ENCODE peak calls at places on chromosomes 4 and X, in eight cellular contexts. One of them, this sample, is unnamed.

GRCh38 chr4:108168672-108169562 is at the start of gene LEF1:
- DNase-seq in ovary: no peak
- DNase-seq in tibial nerve: peak; percentile 17
- DNase-seq in upper lobe of left lung: no peak
- DNase-seq in esophagus muscularis mucosa: no peak
- DNase-seq in suprapubic skin: no peak
- DNase-seq in A549: no peak
- DNase-seq in HepG2: no peak
- DNase-seq in this sample: peak; percentile 34

GRCh38 chr4:132001542-132001941 is 1147.6 kb upstream of the PCDH10 start:
- DNase-seq in ovary: no peak
- DNase-seq in tibial nerve: no peak
- DNase-seq in upper lobe of left lung: no peak
- DNase-seq in esophagus muscularis mucosa: no peak
- DNase-seq in suprapubic skin: no peak
- DNase-seq in A549: no peak
- DNase-seq in HepG2: no peak
- DNase-seq in this sample: no peak

GRCh38 chr4:55169352-55169959 is 44.1 kb upstream of the KDR start:
- DNase-seq in ovary: no peak
- DNase-seq in tibial nerve: no peak
- DNase-seq in upper lobe of left lung: peak; percentile 42
- DNase-seq in esophagus muscularis mucosa: no peak
- DNase-seq in suprapubic skin: no peak
- DNase-seq in A549: no peak
- DNase-seq in HepG2: peak; percentile 18
- DNase-seq in this sample: peak; percentile 28

GRCh38 chr4:179398414-179398813 is 1956.2 kb upstream of the AGA start:
- DNase-seq in ovary: no peak
- DNase-seq in tibial nerve: no peak
- DNase-seq in upper lobe of left lung: no peak
- DNase-seq in esophagus muscularis mucosa: no peak
- DNase-seq in suprapubic skin: no peak
- DNase-seq in A549: no peak
- DNase-seq in HepG2: no peak
- DNase-seq in this sample: no peak

GRCh38 chrX:31333181-31333831 is 261.5 kb upstream of the FTHL17 start:
- DNase-seq in ovary: no peak
- DNase-seq in tibial nerve: no peak
- DNase-seq in upper lobe of left lung: no peak
- DNase-seq in esophagus muscularis mucosa: no peak
- DNase-seq in suprapubic skin: no peak
- DNase-seq in A549: no peak
- DNase-seq in HepG2: no peak
- DNase-seq in this sample: no peak

GRCh38 chrX:76643590-76643989 is 216.1 kb downstream of the MAGEE1 start:
- DNase-seq in ovary: no peak
- DNase-seq in tibial nerve: no peak
- DNase-seq in upper lobe of left lung: no peak
- DNase-seq in esophagus muscularis mucosa: no peak
- DNase-seq in suprapubic skin: no peak
- DNase-seq in A549: no peak
- DNase-seq in HepG2: no peak
- DNase-seq in this sample: no peak

GRCh38 chr4:7546152-7546808 is 111.5 kb upstream of the PSAPL1 start:
- DNase-seq in ovary: no peak
- DNase-seq in tibial nerve: no peak
- DNase-seq in upper lobe of left lung: no peak
- DNase-seq in esophagus muscularis mucosa: no peak
- DNase-seq in suprapubic skin: no peak
- DNase-seq in A549: no peak
- DNase-seq in HepG2: no peak
- DNase-seq in this sample: no peak

GRCh38 chr4:126753592-126753991 is 879.2 kb upstream of the INTU start:
- DNase-seq in ovary: no peak
- DNase-seq in tibial nerve: no peak
- DNase-seq in upper lobe of left lung: no peak
- DNase-seq in esophagus muscularis mucosa: no peak
- DNase-seq in suprapubic skin: no peak
- DNase-seq in A549: no peak
- DNase-seq in HepG2: no peak
- DNase-seq in this sample: no peak

GRCh38 chr4:87865288-87865687 is 32.5 kb downstream of the MEPE start:
- DNase-seq in ovary: no peak
- DNase-seq in tibial nerve: no peak
- DNase-seq in upper lobe of left lung: no peak
- DNase-seq in esophagus muscularis mucosa: no peak
- DNase-seq in suprapubic skin: no peak
- DNase-seq in A549: no peak
- DNase-seq in HepG2: peak; percentile 69
- DNase-seq in this sample: no peak

GRCh38 chrX:47264507-47265173 is 31.8 kb downstream of the USP11 start:
- DNase-seq in ovary: no peak
- DNase-seq in tibial nerve: no peak
- DNase-seq in upper lobe of left lung: no peak
- DNase-seq in esophagus muscularis mucosa: no peak
- DNase-seq in suprapubic skin: peak; percentile 11
- DNase-seq in A549: peak; percentile 25
- DNase-seq in HepG2: peak; percentile 38
- DNase-seq in this sample: no peak

GRCh38 chr4:86497980-86498379 is 96.1 kb upstream of the PTPN13 start:
- DNase-seq in ovary: no peak
- DNase-seq in tibial nerve: no peak
- DNase-seq in upper lobe of left lung: peak; percentile 38
- DNase-seq in esophagus muscularis mucosa: no peak
- DNase-seq in suprapubic skin: no peak
- DNase-seq in A549: no peak
- DNase-seq in HepG2: no peak
- DNase-seq in this sample: no peak

GRCh38 chr4:164731827-164732474 is 22.0 kb upstream of the SMIM31 start:
- DNase-seq in ovary: no peak
- DNase-seq in tibial nerve: peak; percentile 27
- DNase-seq in upper lobe of left lung: no peak
- DNase-seq in esophagus muscularis mucosa: no peak
- DNase-seq in suprapubic skin: no peak
- DNase-seq in A549: peak; percentile 25
- DNase-seq in HepG2: peak; percentile 20
- DNase-seq in this sample: peak; percentile 31

GRCh38 chrX:106039920-106040319 is 1.4 kb upstream of the SERPINA7 start:
- DNase-seq in ovary: no peak
- DNase-seq in tibial nerve: no peak
- DNase-seq in upper lobe of left lung: no peak
- DNase-seq in esophagus muscularis mucosa: no peak
- DNase-seq in suprapubic skin: no peak
- DNase-seq in A549: no peak
- DNase-seq in HepG2: peak; percentile 52
- DNase-seq in this sample: no peak

GRCh38 chr4:151324124-151324448 is 1.3 kb downstream of the SH3D19 start:
- DNase-seq in ovary: no peak
- DNase-seq in tibial nerve: no peak
- DNase-seq in upper lobe of left lung: no peak
- DNase-seq in esophagus muscularis mucosa: no peak
- DNase-seq in suprapubic skin: no peak
- DNase-seq in A549: no peak
- DNase-seq in HepG2: no peak
- DNase-seq in this sample: no peak

GRCh38 chr4:151325320-151326246 is at the start of gene SH3D19:
- DNase-seq in ovary: peak; percentile 74
- DNase-seq in tibial nerve: peak; percentile 55
- DNase-seq in upper lobe of left lung: peak; percentile 72
- DNase-seq in esophagus muscularis mucosa: peak; percentile 93
- DNase-seq in suprapubic skin: peak; percentile 85
- DNase-seq in A549: peak; percentile 61
- DNase-seq in HepG2: peak; percentile 99
- DNase-seq in this sample: peak; percentile 75

GRCh38 chr4:151322565-151322964 is 2.8 kb downstream of the SH3D19 start:
- DNase-seq in ovary: no peak
- DNase-seq in tibial nerve: no peak
- DNase-seq in upper lobe of left lung: no peak
- DNase-seq in esophagus muscularis mucosa: peak; percentile 31
- DNase-seq in suprapubic skin: no peak
- DNase-seq in A549: no peak
- DNase-seq in HepG2: no peak
- DNase-seq in this sample: no peak

GRCh38 chr4:151321586-151321985 is 3.8 kb downstream of the SH3D19 start:
- DNase-seq in ovary: no peak
- DNase-seq in tibial nerve: no peak
- DNase-seq in upper lobe of left lung: no peak
- DNase-seq in esophagus muscularis mucosa: peak; percentile 39
- DNase-seq in suprapubic skin: no peak
- DNase-seq in A549: no peak
- DNase-seq in HepG2: no peak
- DNase-seq in this sample: no peak

GRCh38 chr4:151324449-151325319 is 721 bp downstream of the SH3D19 start:
- DNase-seq in ovary: peak; percentile 57
- DNase-seq in tibial nerve: peak; percentile 17
- DNase-seq in upper lobe of left lung: peak; percentile 61
- DNase-seq in esophagus muscularis mucosa: peak; percentile 88
- DNase-seq in suprapubic skin: peak; percentile 71
- DNase-seq in A549: peak; percentile 52
- DNase-seq in HepG2: peak; percentile 99
- DNase-seq in this sample: peak; percentile 48
- TF ChIP-seq CTCF in ovary: no peak
- TF ChIP-seq CTCF in tibial nerve: no peak
- TF ChIP-seq CTCF in upper lobe of left lung: no peak
- TF ChIP-seq CTCF in esophagus muscularis mucosa: no peak
- TF ChIP-seq CTCF in suprapubic skin: no peak
- TF ChIP-seq CTCF in A549: no peak
- TF ChIP-seq CTCF in HepG2: peak; percentile 30
- TF ChIP-seq CTCF in this sample: no peak

GRCh38 chr4:117479673-117480072 is 394.3 kb upstream of the TRAM1L1 start:
- DNase-seq in ovary: no peak
- DNase-seq in tibial nerve: no peak
- DNase-seq in upper lobe of left lung: no peak
- DNase-seq in esophagus muscularis mucosa: no peak
- DNase-seq in suprapubic skin: no peak
- DNase-seq in A549: no peak
- DNase-seq in HepG2: no peak
- DNase-seq in this sample: no peak
- TF ChIP-seq EP300 in ovary: no peak
- TF ChIP-seq EP300 in tibial nerve: no peak
- TF ChIP-seq EP300 in upper lobe of left lung: no peak
- TF ChIP-seq EP300 in esophagus muscularis mucosa: no peak
- TF ChIP-seq EP300 in suprapubic skin: no peak
- TF ChIP-seq EP300 in A549: no peak
- TF ChIP-seq EP300 in HepG2: no peak
- TF ChIP-seq EP300 in this sample: no peak

GRCh38 chr4:141772838-141773237 is 136.5 kb downstream of the IL15 start:
- DNase-seq in ovary: no peak
- DNase-seq in tibial nerve: no peak
- DNase-seq in upper lobe of left lung: no peak
- DNase-seq in esophagus muscularis mucosa: no peak
- DNase-seq in suprapubic skin: no peak
- DNase-seq in A549: no peak
- DNase-seq in HepG2: no peak
- DNase-seq in this sample: no peak
- H3K4me3 ChIP-seq in ovary: no peak overlapping the region
- H3K4me3 ChIP-seq in tibial nerve: no peak overlapping the region
- H3K4me3 ChIP-seq in upper lobe of left lung: no peak overlapping the region
- H3K4me3 ChIP-seq in esophagus muscularis mucosa: no peak overlapping the region
- H3K4me3 ChIP-seq in suprapubic skin: no peak overlapping the region
- H3K4me3 ChIP-seq in A549: no peak overlapping the region
- H3K4me3 ChIP-seq in HepG2: no peak overlapping the region
- H3K4me3 ChIP-seq in this sample: no peak overlapping the region

DNA sequence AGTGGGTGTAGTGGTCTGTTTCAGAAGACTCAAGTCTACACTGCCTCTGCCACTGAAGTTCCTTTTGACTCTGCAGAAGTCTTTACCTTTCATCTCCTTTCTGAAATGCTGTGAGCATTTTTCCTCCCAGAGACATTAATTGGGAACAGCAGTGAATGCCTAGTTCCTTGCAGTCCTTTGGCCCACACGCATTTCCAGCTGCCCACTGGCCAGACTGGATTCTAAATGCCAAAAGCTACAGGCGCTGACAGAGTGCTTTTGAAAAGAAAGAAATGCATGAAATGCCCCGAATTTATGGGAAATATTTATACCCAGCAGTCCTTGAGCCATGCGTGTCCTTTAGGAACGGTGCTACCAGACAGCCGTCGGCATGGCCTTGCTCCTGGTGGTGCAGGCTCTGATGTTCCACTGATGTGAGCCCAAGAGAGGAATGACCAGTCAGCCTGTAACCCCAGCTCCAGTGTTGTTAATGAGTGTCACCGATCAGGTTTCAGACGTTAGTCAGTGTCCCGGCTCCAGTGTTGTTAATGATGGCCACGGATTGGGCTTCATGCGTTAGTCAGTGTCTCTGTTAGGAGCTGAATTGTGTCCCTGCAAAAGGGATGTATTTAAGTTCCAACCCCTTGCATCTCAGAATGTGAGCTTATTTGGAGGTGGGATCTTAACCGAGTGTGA is 132.6 kb downstream of the TBL1X start:
- DNase-seq in ovary: no peak
- DNase-seq in tibial nerve: no peak
- DNase-seq in upper lobe of left lung: no peak
- DNase-seq in esophagus muscularis mucosa: no peak
- DNase-seq in suprapubic skin: no peak
- DNase-seq in A549: no peak
- DNase-seq in HepG2: no peak
- DNase-seq in this sample: no peak
- TF ChIP-seq CTCF in ovary: no peak
- TF ChIP-seq CTCF in tibial nerve: no peak
- TF ChIP-seq CTCF in upper lobe of left lung: no peak
- TF ChIP-seq CTCF in esophagus muscularis mucosa: no peak
- TF ChIP-seq CTCF in suprapubic skin: no peak
- TF ChIP-seq CTCF in A549: no peak
- TF ChIP-seq CTCF in HepG2: no peak
- TF ChIP-seq CTCF in this sample: no peak

GRCh38 chr4:124459196-124459921 is 253.2 kb downstream of the ANKRD50 start:
- DNase-seq in ovary: no peak
- DNase-seq in tibial nerve: no peak
- DNase-seq in upper lobe of left lung: no peak
- DNase-seq in esophagus muscularis mucosa: no peak
- DNase-seq in suprapubic skin: no peak
- DNase-seq in A549: no peak
- DNase-seq in HepG2: no peak
- DNase-seq in this sample: no peak

GRCh38 chr4:124459922-124460301 is 252.6 kb downstream of the ANKRD50 start:
- DNase-seq in ovary: no peak
- DNase-seq in tibial nerve: no peak
- DNase-seq in upper lobe of left lung: no peak
- DNase-seq in esophagus muscularis mucosa: no peak
- DNase-seq in suprapubic skin: no peak
- DNase-seq in A549: no peak
- DNase-seq in HepG2: no peak
- DNase-seq in this sample: no peak

GRCh38 chr4:124455671-124456070 is 256.9 kb downstream of the ANKRD50 start:
- DNase-seq in ovary: no peak
- DNase-seq in tibial nerve: no peak
- DNase-seq in upper lobe of left lung: no peak
- DNase-seq in esophagus muscularis mucosa: no peak
- DNase-seq in suprapubic skin: no peak
- DNase-seq in A549: no peak
- DNase-seq in HepG2: no peak
- DNase-seq in this sample: no peak

GRCh38 chr4:124449881-124450280 is 262.7 kb downstream of the ANKRD50 start:
- DNase-seq in ovary: no peak
- DNase-seq in tibial nerve: no peak
- DNase-seq in upper lobe of left lung: no peak
- DNase-seq in esophagus muscularis mucosa: no peak
- DNase-seq in suprapubic skin: no peak
- DNase-seq in A549: no peak
- DNase-seq in HepG2: no peak
- DNase-seq in this sample: no peak

GRCh38 chr4:124454772-124455270 is 257.7 kb downstream of the ANKRD50 start:
- DNase-seq in ovary: no peak
- DNase-seq in tibial nerve: no peak
- DNase-seq in upper lobe of left lung: no peak
- DNase-seq in esophagus muscularis mucosa: no peak
- DNase-seq in suprapubic skin: no peak
- DNase-seq in A549: no peak
- DNase-seq in HepG2: no peak
- DNase-seq in this sample: no peak
- TF ChIP-seq EP300 in ovary: no peak
- TF ChIP-seq EP300 in tibial nerve: no peak
- TF ChIP-seq EP300 in upper lobe of left lung: no peak
- TF ChIP-seq EP300 in esophagus muscularis mucosa: no peak
- TF ChIP-seq EP300 in suprapubic skin: no peak
- TF ChIP-seq EP300 in A549: no peak
- TF ChIP-seq EP300 in HepG2: no peak
- TF ChIP-seq EP300 in this sample: no peak

This sample was measured in stomach.